ENCODE peak calls at places on chromosomes 6 and 20, in four cellular contexts. One of them, this sample, is unnamed.

GRCh38 chr20:41218466-41218865 is 81.1 kb downstream of the PLCG1 start:
- DNase-seq in HCT116: no peak
- DNase-seq in right lobe of liver: no peak
- DNase-seq in sigmoid colon: no peak
- DNase-seq in this sample: no peak

GRCh38 chr20:18973499-18974173 is 160.1 kb downstream of the SCP2D1 start:
- DNase-seq in HCT116: no peak
- DNase-seq in right lobe of liver: no peak
- DNase-seq in sigmoid colon: peak
- DNase-seq in this sample: peak

GRCh38 chr6:12051861-12052368 is 39.8 kb downstream of the HIVEP1 start:
- DNase-seq in HCT116: no peak
- DNase-seq in right lobe of liver: no peak
- DNase-seq in sigmoid colon: no peak
- DNase-seq in this sample: no peak

GRCh38 chr6:21455071-21455470 is 138.5 kb upstream of the SOX4 start:
- DNase-seq in HCT116: no peak
- DNase-seq in right lobe of liver: no peak
- DNase-seq in sigmoid colon: no peak
- DNase-seq in this sample: no peak

GRCh38 chr20:54668271-54669053 is 193.1 kb downstream of the DOK5 start:
- DNase-seq in HCT116: no peak
- DNase-seq in right lobe of liver: no peak
- DNase-seq in sigmoid colon: no peak
- DNase-seq in this sample: no peak

GRCh38 chr6:157631388-157631787 is 191.7 kb upstream of the SNX9 start:
- DNase-seq in HCT116: no peak
- DNase-seq in right lobe of liver: no peak
- DNase-seq in sigmoid colon: peak
- DNase-seq in this sample: no peak

GRCh38 chr6:53411451-53411850 is 62.7 kb upstream of the ELOVL5 start:
- DNase-seq in HCT116: no peak
- DNase-seq in right lobe of liver: no peak
- DNase-seq in sigmoid colon: no peak
- DNase-seq in this sample: no peak

GRCh38 chr6:37137881-37138568 is 31.9 kb upstream of the PIM1 start:
- DNase-seq in HCT116: no peak
- DNase-seq in right lobe of liver: no peak
- DNase-seq in sigmoid colon: no peak
- DNase-seq in this sample: no peak

GRCh38 chr6:119484598-119484997 is 135.0 kb upstream of the MAN1A1 start:
- DNase-seq in HCT116: peak
- DNase-seq in right lobe of liver: no peak
- DNase-seq in sigmoid colon: no peak
- DNase-seq in this sample: no peak

GRCh38 chr6:121222656-121223055 is 111.6 kb downstream of the TBC1D32 start:
- DNase-seq in HCT116: no peak
- DNase-seq in right lobe of liver: no peak
- DNase-seq in sigmoid colon: no peak
- DNase-seq in this sample: no peak

GRCh38 chr6:41705996-41706835 is 29.2 kb downstream of the TFEB start:
- DNase-seq in HCT116: no peak
- DNase-seq in right lobe of liver: peak
- DNase-seq in sigmoid colon: peak
- DNase-seq in this sample: peak

GRCh38 chr20:64268180-64268579 is 12.6 kb downstream of the PCMTD2 start:
- DNase-seq in HCT116: no peak
- DNase-seq in right lobe of liver: no peak
- DNase-seq in sigmoid colon: no peak
- DNase-seq in this sample: no peak

GRCh38 chr6:81476881-81477280 is 275.6 kb downstream of the TENT5A start:
- DNase-seq in HCT116: no peak
- DNase-seq in right lobe of liver: no peak
- DNase-seq in sigmoid colon: no peak
- DNase-seq in this sample: no peak

GRCh38 chr6:93786474-93787330 is 367.3 kb upstream of the EPHA7 start:
- DNase-seq in HCT116: no peak
- DNase-seq in right lobe of liver: no peak
- DNase-seq in sigmoid colon: no peak
- DNase-seq in this sample: no peak

GRCh38 chr20:37741560-37741959 is 47.7 kb downstream of the CTNNBL1 start:
- DNase-seq in HCT116: no peak
- DNase-seq in right lobe of liver: no peak
- DNase-seq in sigmoid colon: no peak
- DNase-seq in this sample: no peak

GRCh38 chr6:21033095-21033494 is 498.8 kb downstream of the CDKAL1 start:
- DNase-seq in HCT116: no peak
- DNase-seq in right lobe of liver: no peak
- DNase-seq in sigmoid colon: no peak
- DNase-seq in this sample: no peak

GRCh38 chr6:120805267-120805666 is 529.0 kb downstream of the TBC1D32 start:
- DNase-seq in HCT116: no peak
- DNase-seq in right lobe of liver: no peak
- DNase-seq in sigmoid colon: no peak
- DNase-seq in this sample: no peak

GRCh38 chr20:59170406-59171349 is 7.1 kb downstream of the ZNF831 start:
- DNase-seq in HCT116: no peak
- DNase-seq in right lobe of liver: no peak
- DNase-seq in sigmoid colon: no peak
- DNase-seq in this sample: no peak

GRCh38 chr6:83065511-83066192 is at the start of gene UBE3D:
- DNase-seq in HCT116: peak
- DNase-seq in right lobe of liver: peak
- DNase-seq in sigmoid colon: peak
- DNase-seq in this sample: peak

GRCh38 chr6:156850356-156850755 is 73.2 kb downstream of the ARID1B start:
- DNase-seq in HCT116: no peak
- DNase-seq in right lobe of liver: no peak
- DNase-seq in sigmoid colon: no peak
- DNase-seq in this sample: no peak

GRCh38 chr6:132333639-132334516 is 67.4 kb downstream of the MOXD1 start:
- DNase-seq in HCT116: peak
- DNase-seq in right lobe of liver: no peak
- DNase-seq in sigmoid colon: no peak
- DNase-seq in this sample: no peak

GRCh38 chr6:73942581-73942980 is 246.6 kb downstream of the CD109 start:
- DNase-seq in HCT116: peak
- DNase-seq in right lobe of liver: no peak
- DNase-seq in sigmoid colon: no peak
- DNase-seq in this sample: no peak

DNA sequence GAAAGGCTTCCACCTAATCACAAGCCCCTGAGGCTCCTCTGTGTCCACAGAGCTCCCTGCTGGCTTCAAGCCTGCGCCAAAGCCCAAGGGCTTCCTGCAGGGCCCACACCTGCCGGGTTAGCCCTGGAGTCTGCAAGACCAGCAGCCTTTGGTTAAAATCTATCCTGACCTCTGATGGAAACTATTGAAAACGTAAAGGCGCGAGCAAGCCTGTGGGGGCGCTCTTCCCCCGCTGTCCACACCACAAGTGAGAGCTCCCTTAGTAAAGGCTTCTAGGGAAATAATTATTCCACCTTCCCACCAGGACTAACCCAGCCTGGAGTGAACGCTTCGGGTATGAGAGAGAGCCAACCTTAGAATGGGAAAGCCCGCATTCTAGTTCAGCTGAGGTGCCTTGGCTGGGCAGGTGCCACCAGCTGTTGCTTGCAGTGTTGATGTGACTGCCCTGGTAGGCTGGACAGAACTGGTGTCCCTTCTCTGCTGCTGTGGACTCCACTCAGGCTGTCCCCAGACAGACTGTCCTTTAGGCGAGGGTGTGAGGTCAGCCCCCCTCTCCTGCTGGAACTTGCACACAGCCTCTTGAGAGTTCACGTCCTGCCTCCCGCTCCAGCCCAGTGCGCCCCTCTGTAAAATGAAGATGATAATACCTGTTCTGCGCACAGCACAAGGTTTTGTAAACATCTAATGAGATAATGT is 68.7 kb downstream of the SYTL3 start:
- DNase-seq in HCT116: peak
- DNase-seq in right lobe of liver: no peak
- DNase-seq in sigmoid colon: peak
- DNase-seq in this sample: no peak
- TF ChIP-seq CTCF in HCT116: peak
- TF ChIP-seq CTCF in right lobe of liver: peak
- TF ChIP-seq CTCF in sigmoid colon: peak
- TF ChIP-seq CTCF in this sample: peak

DNA sequence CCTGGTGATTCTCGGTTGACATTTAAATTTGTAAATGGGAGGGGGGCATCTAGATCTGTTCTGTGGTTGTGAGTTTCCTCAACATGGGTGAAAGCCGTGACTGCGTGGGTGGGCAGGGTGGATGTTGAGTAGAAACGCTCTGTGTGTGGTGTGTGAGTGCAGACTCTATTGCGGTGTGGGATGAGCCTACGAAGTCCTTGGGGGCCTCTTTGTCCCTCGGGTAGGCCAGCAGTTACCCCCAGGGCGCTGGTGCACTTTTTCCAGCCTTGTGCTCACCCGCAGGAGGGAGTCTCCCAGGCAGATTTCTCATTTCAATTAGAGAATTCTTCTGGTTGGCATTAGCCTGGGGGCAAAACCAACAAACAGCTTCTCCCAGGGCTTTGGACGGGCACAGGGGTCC is 10.6 kb downstream of the TOX2 start:
- DNase-seq in HCT116: no peak
- DNase-seq in right lobe of liver: no peak
- DNase-seq in sigmoid colon: no peak
- DNase-seq in this sample: no peak
- TF ChIP-seq POLR2A in HCT116: no peak
- TF ChIP-seq POLR2A in right lobe of liver: no peak
- TF ChIP-seq POLR2A in sigmoid colon: no peak
- TF ChIP-seq POLR2A in this sample: no peak

GRCh38 chr6:16657768-16658167 is 103.5 kb downstream of the ATXN1 start:
- DNase-seq in HCT116: no peak
- DNase-seq in right lobe of liver: no peak
- DNase-seq in sigmoid colon: no peak
- DNase-seq in this sample: no peak
- TF ChIP-seq CTCF in HCT116: no peak
- TF ChIP-seq CTCF in right lobe of liver: no peak
- TF ChIP-seq CTCF in sigmoid colon: no peak
- TF ChIP-seq CTCF in this sample: no peak

DNA sequence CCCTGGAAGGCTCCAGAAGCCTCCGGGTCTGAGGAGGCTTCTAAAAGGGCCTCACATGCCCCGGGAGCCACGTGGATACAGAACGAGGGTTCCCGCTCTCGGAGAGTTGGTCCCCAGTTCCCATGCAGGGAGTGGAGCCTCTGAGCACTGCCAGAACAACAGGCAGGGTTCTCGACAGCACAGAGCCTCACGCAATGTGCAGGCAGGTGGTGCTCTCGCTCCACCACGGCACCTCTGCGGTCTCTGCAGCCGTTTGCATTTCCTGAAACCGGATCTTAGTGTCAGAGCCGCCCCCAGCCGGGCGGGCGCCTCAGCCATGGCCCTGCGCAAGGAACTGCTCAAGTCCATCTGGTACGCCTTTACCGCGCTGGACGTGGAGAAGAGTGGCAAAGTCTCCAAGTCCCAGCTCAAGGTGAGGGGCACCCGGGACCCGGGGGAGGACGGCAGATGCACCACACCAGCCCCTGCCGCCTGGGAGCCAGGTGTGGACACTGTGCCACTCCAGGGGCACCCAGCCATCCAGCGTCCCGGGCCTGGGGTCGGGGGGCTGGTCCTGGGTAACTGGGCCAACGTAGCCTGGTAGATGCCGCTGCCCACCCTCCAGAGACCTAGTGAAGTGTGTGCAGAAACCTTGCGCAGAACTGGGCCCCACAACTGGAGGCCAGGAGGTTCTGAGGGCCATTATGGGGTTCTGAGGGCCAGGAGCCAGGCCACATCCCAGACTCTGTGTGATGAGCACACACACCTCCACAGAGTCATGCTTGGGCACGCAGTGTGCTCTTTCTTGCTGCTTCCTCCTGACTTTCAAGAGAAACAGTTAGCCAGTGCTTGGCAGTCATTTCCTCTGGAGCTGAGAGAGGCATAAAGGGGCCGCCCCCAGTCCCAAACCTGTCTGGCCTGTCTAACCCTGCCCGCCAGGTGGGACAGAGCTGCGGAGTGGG is at the start of gene DEF6:
- DNase-seq in HCT116: peak
- DNase-seq in right lobe of liver: peak
- DNase-seq in sigmoid colon: peak
- DNase-seq in this sample: peak
- TF ChIP-seq POLR2A in HCT116: peak
- TF ChIP-seq POLR2A in right lobe of liver: no peak
- TF ChIP-seq POLR2A in sigmoid colon: no peak
- TF ChIP-seq POLR2A in this sample: no peak

DNA sequence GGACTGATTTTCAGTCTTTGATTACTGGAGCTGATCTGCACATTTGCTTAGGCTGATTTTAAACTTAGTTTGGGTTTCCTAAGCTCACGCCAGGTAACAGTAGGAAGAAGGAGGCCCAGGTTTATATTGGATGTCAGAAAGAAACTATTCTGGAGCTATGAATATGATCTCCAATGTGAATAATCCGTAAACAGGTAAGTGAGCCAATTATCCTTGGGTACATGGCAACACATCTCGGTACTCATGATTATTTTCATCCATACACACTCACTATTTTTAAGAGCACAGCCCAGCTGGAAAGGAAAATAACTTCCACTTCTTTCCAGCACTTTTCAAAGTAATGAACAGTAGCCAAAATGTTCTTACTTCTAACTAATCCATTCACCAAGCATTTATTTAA is 7.0 kb downstream of the ATXN1 start:
- DNase-seq in HCT116: no peak
- DNase-seq in right lobe of liver: no peak
- DNase-seq in sigmoid colon: no peak
- DNase-seq in this sample: no peak
- TF ChIP-seq CTCF in HCT116: no peak
- TF ChIP-seq CTCF in right lobe of liver: no peak
- TF ChIP-seq CTCF in sigmoid colon: no peak
- TF ChIP-seq CTCF in this sample: no peak

GRCh38 chr20:32470025-32470861 is 112.1 kb downstream of the ASXL1 start:
- DNase-seq in HCT116: peak
- DNase-seq in right lobe of liver: peak
- DNase-seq in sigmoid colon: no peak
- DNase-seq in this sample: no peak

GRCh38 chr20:32467506-32468312 is 109.6 kb downstream of the ASXL1 start:
- DNase-seq in HCT116: no peak
- DNase-seq in right lobe of liver: peak
- DNase-seq in sigmoid colon: no peak
- DNase-seq in this sample: no peak

GRCh38 chr20:32466739-32467505 is 108.8 kb downstream of the ASXL1 start:
- DNase-seq in HCT116: no peak
- DNase-seq in right lobe of liver: peak
- DNase-seq in sigmoid colon: no peak
- DNase-seq in this sample: no peak

GRCh38 chr20:32468313-32468640 is 110.1 kb downstream of the ASXL1 start:
- DNase-seq in HCT116: no peak
- DNase-seq in right lobe of liver: no peak
- DNase-seq in sigmoid colon: no peak
- DNase-seq in this sample: no peak

DNA sequence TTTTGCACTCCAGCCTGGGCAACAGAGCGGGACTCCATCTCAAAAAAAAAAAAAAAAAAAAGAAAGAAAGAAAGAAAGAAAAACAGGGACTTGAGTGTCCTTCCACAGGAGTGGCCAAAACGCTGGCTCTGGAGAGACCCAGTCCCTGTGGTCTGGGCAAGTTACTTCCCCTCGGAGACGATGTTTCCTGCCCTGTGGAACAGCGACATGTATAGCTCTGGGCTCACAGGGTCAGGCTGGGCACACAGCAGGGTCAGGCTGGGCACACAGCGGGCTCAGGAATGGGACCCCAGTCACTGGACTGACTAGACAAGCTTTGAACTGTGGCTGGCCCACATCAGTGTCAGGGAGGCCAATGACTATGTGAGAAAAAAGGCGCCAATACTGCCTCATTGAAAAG is 110.7 kb downstream of the ASXL1 start:
- DNase-seq in HCT116: no peak
- DNase-seq in right lobe of liver: no peak
- DNase-seq in sigmoid colon: no peak
- DNase-seq in this sample: no peak
- TF ChIP-seq POLR2A in HCT116: no peak
- TF ChIP-seq POLR2A in right lobe of liver: no peak
- TF ChIP-seq POLR2A in sigmoid colon: no peak
- TF ChIP-seq POLR2A in this sample: no peak

This sample was measured in tibial nerve.